ENCODE peak calls at places on chromosomes 2 and 18, in four cellular contexts. T, O, E and W are unnamed samples.

GRCh38 chr2:19228720-19229119 is 129.7 kb downstream of the OSR1 start:
- DNase-seq in E (no peak), T (no peak), O (no peak), W (no peak)

GRCh38 chr2:135798762-135799161 is 38.2 kb downstream of the LCT start:
- DNase-seq in O (no peak), E (no peak), T (no peak), W (no peak)

GRCh38 chr2:176206677-176207076 is 18.2 kb downstream of the HOXD1 start:
- DNase-seq in O (no peak), E (no peak), T (no peak), W (no peak)

GRCh38 chr18:36307513-36307912 is 10.0 kb downstream of the FHOD3 start:
- DNase-seq in O (no peak), E (no peak), T (peak; percentile 84), W (no peak)

GRCh38 chr2:162824319-162824718 is 14.2 kb downstream of the KCNH7 start:
- DNase-seq in O (no peak), E (no peak), T (no peak), W (no peak)

GRCh38 chr2:3680548-3681345 is 22.6 kb upstream of the DCDC2C start:
- DNase-seq in O (no peak), T (no peak), E (no peak), W (no peak)

GRCh38 chr18:58269931-58270330 is 225.9 kb downstream of the NEDD4L start:
- DNase-seq in T (no peak), E (no peak), O (peak; percentile 98), W (no peak)

GRCh38 chr2:11785611-11785940 is 39.1 kb downstream of the LPIN1 start:
- DNase-seq in E (no peak), O (no peak), T (no peak), W (no peak)

GRCh38 chr18:44568343-44568742 is 112.3 kb upstream of the SETBP1 start:
- DNase-seq in E (no peak), T (no peak), O (no peak), W (no peak)

GRCh38 chr2:46158661-46159060 is 138.5 kb upstream of the EPAS1 start:
- DNase-seq in E (no peak), T (no peak), O (peak; percentile 55), W (no peak)

GRCh38 chr2:204529795-204530463 is 15.3 kb upstream of the PARD3B start:
- DNase-seq in E (no peak), T (no peak), O (no peak), W (no peak)

GRCh38 chr18:39297225-39297624 is 1731.6 kb upstream of the CELF4 start:
- DNase-seq in E (no peak), T (no peak), O (no peak), W (no peak)

GRCh38 chr18:31273812-31274527 is 44.0 kb upstream of the DSG1 start:
- DNase-seq in T (no peak), O (no peak), E (no peak), W (no peak)

GRCh38 chr18:72013512-72013911 is 530.6 kb downstream of the CBLN2 start:
- DNase-seq in T (no peak), E (no peak), O (no peak), W (no peak)

GRCh38 chr2:48528431-48528830 is 1.5 kb upstream of the STON1 start:
- DNase-seq in E (no peak), T (no peak), O (no peak), W (no peak)

GRCh38 chr2:33670392-33670937 is 71.4 kb upstream of the FAM98A start:
- DNase-seq in T (no peak), O (no peak), E (no peak), W (no peak)

GRCh38 chr2:105454801-105455485 is 56.1 kb upstream of the FHL2 start:
- DNase-seq in E (no peak), T (peak; percentile 61), O (peak; percentile 97), W (no peak)

GRCh38 chr2:133346654-133347053 is 221.6 kb downstream of the NCKAP5 start:
- DNase-seq in O (no peak), T (peak; percentile 93), E (no peak), W (no peak)

GRCh38 chr2:70190086-70190412 is 770 bp downstream of the C2orf42 start:
- DNase-seq in T (peak; percentile 33), E (peak; percentile 74), O (no peak), W (no peak)

GRCh38 chr2:72887836-72888437 is 729 bp downstream of the SPR start:
- DNase-seq in O (peak; percentile 80), E (peak; percentile 51), T (peak; percentile 84), W (peak; percentile 72)

GRCh38 chr2:217743980-217744761 is 258.6 kb downstream of the TNS1 start:
- DNase-seq in T (peak; percentile 12), O (no peak), E (no peak), W (no peak)

GRCh38 chr18:58313491-58314032 is 269.5 kb downstream of the NEDD4L start:
- DNase-seq in O (no peak), T (no peak), E (no peak), W (no peak)

GRCh38 chr18:42654561-42654960 is 460.9 kb downstream of the RIT2 start:
- DNase-seq in E (no peak), T (no peak), O (no peak), W (no peak)

GRCh38 chr2:12819721-12820120 is 103.0 kb downstream of the TRIB2 start:
- DNase-seq in T (peak; percentile 35), O (no peak), E (peak; percentile 26), W (peak; percentile 47)

GRCh38 chr2:156657809-156658208 is 221.6 kb downstream of the GPD2 start:
- DNase-seq in E (no peak), O (no peak), T (no peak), W (no peak)

GRCh38 chr18:49491534-49491856 is 4.5 kb upstream of the C18orf32 start:
- DNase-seq in E (no peak), O (no peak), T (no peak), W (no peak)

GRCh38 chr2:191899442-191899841 is 52.6 kb upstream of the CAVIN2 start:
- DNase-seq in E (no peak), O (no peak), T (peak; percentile 91), W (no peak)

GRCh38 chr2:227826019-227826521 is 12.4 kb downstream of the CCL20 start:
- DNase-seq in E (no peak), O (no peak), T (no peak), W (no peak)

GRCh38 chr2:206846331-206846730 is 80.9 kb downstream of the FASTKD2 start:
- DNase-seq in O (no peak), T (no peak), E (no peak), W (no peak)

GRCh38 chr2:54611830-54612545 is 111.5 kb upstream of the EML6 start:
- DNase-seq in E (no peak), O (no peak), T (no peak), W (no peak)